ENCODE peak calls at places on chromosome 3, in four cellular contexts. N, M, R and W are unnamed samples.

GRCh38 chr3:123272547-123272946 is 70.8 kb downstream of the SEC22A start:
- DNase-seq in N (no peak), R (no peak), M (no peak), W (peak; percentile 40)

GRCh38 chr3:60536420-60536819 is 714.8 kb downstream of the FHIT start:
- DNase-seq in N (no peak), M (no peak), R (no peak), W (no peak)

GRCh38 chr3:159196316-159196715 is 394.5 kb downstream of the MFSD1 start:
- DNase-seq in M (no peak), R (no peak), N (no peak), W (no peak)

GRCh38 chr3:146598486-146598885 is 6.7 kb downstream of the PLSCR5 start:
- DNase-seq in R (no peak), N (no peak), M (no peak), W (no peak)

GRCh38 chr3:104145164-104145563 is 1221.5 kb upstream of the ALCAM start:
- DNase-seq in M (no peak), N (no peak), R (no peak), W (no peak)

GRCh38 chr3:108131105-108131794 is 40.4 kb upstream of the CD47 start:
- DNase-seq in R (no peak), N (no peak), M (no peak), W (no peak)

GRCh38 chr3:186414735-186415419 is 52.8 kb upstream of the DGKG start:
- DNase-seq in N (no peak), R (no peak), M (no peak), W (no peak)

GRCh38 chr3:150130404-150131100 is 159.9 kb upstream of the PFN2 start:
- DNase-seq in M (no peak), R (no peak), N (no peak), W (peak; percentile 97)

GRCh38 chr3:58667229-58667628 is 655 bp upstream of the FAM3D start:
- DNase-seq in R (no peak), N (no peak), M (no peak), W (no peak)

DNA sequence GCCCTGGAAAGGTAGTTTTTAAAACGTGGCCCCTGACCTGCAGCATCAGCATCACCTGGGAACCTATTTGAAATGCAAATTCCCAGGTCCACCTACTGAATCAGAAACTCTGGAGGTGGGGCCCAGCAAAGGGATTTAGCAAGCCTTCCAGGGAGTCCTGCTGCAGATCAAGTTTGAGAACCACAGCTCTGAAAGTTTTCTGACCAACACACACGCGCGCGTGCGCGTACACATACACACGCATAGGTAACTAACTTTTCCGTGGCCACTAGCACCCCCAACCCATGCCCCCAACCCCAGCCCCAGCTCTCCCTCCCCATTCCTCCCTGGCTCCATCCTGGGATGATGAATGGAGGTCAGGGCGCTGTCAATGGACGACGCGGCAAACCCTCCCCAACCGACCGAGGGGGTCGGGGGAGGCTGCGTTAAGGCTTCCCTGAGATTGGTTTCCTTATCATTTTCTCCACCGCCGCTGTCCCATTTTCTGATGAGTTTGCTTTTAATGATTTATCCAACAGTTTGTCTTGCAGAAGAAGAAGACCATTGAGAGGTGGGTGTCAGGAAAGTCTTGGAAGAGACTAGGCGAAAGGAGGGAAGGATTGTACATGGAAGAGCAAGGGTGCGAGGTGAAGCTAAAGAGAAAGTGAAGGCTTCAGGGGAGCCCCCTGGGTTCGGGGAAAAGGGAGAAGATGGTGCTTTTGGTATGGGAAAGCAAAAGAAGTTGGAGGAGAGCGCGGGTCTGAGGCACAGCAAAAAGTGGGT is 568 bp upstream of the BOC start:
- DNase-seq in N (no peak), R (no peak), M (no peak), W (peak; percentile 78)
- H3K4me3 ChIP-seq in N (peak overlapping the region; percentile 77), R (peak overlapping the region; percentile 82), M (peak overlapping the region; percentile 68), W (peak overlapping the region; percentile 80)

GRCh38 chr3:6264906-6265305 is 596.0 kb upstream of the GRM7 start:
- DNase-seq in M (no peak), R (no peak), N (no peak), W (no peak)

GRCh38 chr3:6264036-6264435 is 596.9 kb upstream of the GRM7 start:
- DNase-seq in M (no peak), N (no peak), R (no peak), W (no peak)

GRCh38 chr3:6266135-6266534 is 594.8 kb upstream of the GRM7 start:
- DNase-seq in R (no peak), M (no peak), N (no peak), W (no peak)

GRCh38 chr3:6260551-6261191 is 600.2 kb upstream of the GRM7 start:
- DNase-seq in M (no peak), R (no peak), N (no peak), W (no peak)

DNA sequence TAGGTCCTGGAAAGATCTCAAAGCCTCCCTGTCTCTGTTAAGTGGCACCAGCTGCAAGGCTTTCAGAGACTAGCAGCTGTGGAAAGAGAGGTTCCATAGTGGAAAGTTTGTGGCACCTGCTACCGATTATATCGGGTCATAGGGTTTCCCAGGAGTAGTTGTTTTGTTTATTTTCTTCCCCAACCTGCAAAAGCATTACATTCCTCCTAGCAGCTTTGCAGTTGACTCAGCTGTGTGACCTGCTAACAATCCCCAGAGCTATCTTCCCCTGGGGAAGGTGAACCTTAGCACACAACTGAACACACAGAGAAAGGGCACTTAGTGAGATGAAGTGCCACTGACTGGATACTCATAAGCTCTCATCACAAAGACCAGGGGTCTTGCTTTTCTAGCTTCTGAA is 598.9 kb upstream of the GRM7 start:
- DNase-seq in R (no peak), N (no peak), M (no peak), W (no peak)
- H3K9me3 ChIP-seq in R (no peaks in the 10 kb centered on the region), N (no peaks in the 10 kb centered on the region), M (no peaks in the 10 kb centered on the region), W (no peaks in the 10 kb centered on the region)

DNA sequence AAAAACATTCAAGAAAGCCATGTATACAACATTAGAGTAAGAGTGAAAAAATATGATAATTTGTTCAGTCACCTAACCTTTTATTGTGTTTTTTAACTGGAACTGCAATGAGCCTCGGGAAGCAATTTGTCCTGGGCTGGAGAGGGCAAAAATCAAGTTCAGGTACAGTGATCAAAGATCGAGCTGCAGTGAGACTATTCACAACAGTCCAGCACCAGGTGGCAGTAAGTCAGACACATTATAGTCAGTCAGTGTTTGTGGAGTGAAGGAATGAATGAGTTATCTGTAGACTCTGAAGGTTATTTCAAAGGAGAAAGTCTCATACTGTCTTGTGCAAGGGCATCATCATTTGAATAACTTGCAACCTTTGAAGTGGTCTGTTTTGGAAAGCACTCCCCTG is 116.6 kb downstream of the CHDH start:
- DNase-seq in R (no peak), N (no peak), M (no peak), W (no peak)
- TF ChIP-seq CTCF in R (no peak), N (no peak), M (no peak), W (peak; percentile 41)

GRCh38 chr3:120568624-120569023 is 27.5 kb upstream of the NDUFB4 start:
- DNase-seq in N (no peak), R (no peak), M (no peak), W (no peak)

GRCh38 chr3:120566243-120566980 is 29.7 kb upstream of the NDUFB4 start:
- DNase-seq in R (no peak), M (no peak), N (no peak), W (no peak)

GRCh38 chr3:120567370-120568197 is 28.6 kb upstream of the NDUFB4 start:
- DNase-seq in N (no peak), M (peak; percentile 42), R (no peak), W (peak; percentile 61)

GRCh38 chr3:120569224-120569915 is 26.8 kb upstream of the NDUFB4 start:
- DNase-seq in R (no peak), M (no peak), N (no peak), W (no peak)

DNA sequence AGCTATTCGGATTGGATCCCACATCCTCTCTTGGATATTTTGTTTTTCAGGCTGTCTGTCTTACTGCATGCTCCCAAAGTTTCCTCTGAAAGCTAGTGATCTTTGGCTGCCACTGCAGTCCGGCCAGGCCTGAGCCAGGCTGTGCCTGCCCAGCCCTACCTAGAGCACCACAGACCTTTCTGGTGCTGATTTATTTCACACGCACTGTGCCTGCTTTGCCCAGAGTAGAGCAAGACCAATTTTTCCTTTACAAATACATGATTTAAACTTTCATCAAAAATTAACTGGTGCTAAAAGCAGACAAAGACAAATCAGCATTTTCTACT is 28.0 kb upstream of the NDUFB4 start:
- DNase-seq in R (no peak), N (no peak), M (no peak), W (peak; percentile 66)
- H3K4me3 ChIP-seq in R (no peak overlapping the region), N (no peak overlapping the region), M (no peak overlapping the region), W (no peak overlapping the region)

GRCh38 chr3:31652296-31652695 is 119.6 kb downstream of the STT3B start:
- DNase-seq in N (no peak), R (no peak), M (no peak), W (no peak)
- H3K9me3 ChIP-seq in N (peaks cover 78% of the 10 kb centered on the region), R (no peaks in the 10 kb centered on the region), M (no peaks in the 10 kb centered on the region), W (peaks cover 100% of the 10 kb centered on the region)

GRCh38 chr3:19256313-19256712 is 108.0 kb downstream of the KCNH8 start:
- DNase-seq in N (no peak), M (peak; percentile 9), R (no peak), W (peak; percentile 64)
- TF ChIP-seq CTCF in N (no peak), M (peak; percentile 45), R (no peak), W (peak; percentile 66)

GRCh38 chr3:192563417-192563816 is 163.9 kb downstream of the FGF12 start:
- DNase-seq in R (no peak), N (no peak), M (no peak), W (no peak)

GRCh38 chr3:192564611-192565010 is 162.7 kb downstream of the FGF12 start:
- DNase-seq in M (no peak), R (no peak), N (no peak), W (no peak)

GRCh38 chr3:192570757-192571156 is 156.6 kb downstream of the FGF12 start:
- DNase-seq in R (no peak), N (no peak), M (no peak), W (no peak)

GRCh38 chr3:192570315-192570714 is 157.0 kb downstream of the FGF12 start:
- DNase-seq in R (no peak), N (no peak), M (no peak), W (no peak)

GRCh38 chr3:192566706-192567290 is 160.5 kb downstream of the FGF12 start:
- DNase-seq in M (peak; percentile 71), N (peak; percentile 63), R (peak; percentile 73), W (peak; percentile 89)
- H3K4me3 ChIP-seq in M (no peak overlapping the region), N (no peak overlapping the region), R (no peak overlapping the region), W (no peak overlapping the region)

DNA sequence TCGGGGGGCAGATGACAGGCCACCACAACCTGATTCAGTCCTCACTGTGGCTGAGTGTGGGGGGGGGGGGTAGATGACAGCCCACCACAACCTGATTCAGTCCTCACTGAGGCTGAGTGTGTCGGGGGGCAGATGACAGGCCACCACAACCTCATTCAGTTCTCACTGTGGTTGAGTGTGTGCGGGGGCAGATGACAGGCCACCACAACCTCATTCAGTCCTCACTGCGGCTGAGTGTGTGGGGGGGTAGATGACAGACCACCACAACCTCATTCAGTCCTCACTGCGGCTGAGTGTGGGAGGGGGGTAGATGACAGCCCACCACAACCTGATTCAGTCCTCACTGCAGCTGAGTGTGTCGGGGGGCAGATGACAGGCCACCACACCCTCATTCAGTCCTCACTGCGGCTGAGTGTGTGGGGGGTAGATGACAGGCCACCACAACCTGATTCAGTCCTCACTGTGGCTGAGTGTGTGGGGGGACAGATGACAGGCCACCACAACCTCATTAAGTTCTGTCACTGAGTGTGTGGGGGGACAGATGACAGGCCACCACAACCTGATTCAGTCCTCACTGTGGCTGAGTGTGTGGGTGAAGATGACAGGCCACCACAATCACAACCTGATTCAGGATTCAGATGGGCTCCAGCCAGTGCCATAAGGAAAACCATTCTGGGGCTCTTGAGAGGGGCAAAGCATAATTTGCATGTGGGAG is 16.9 kb downstream of the ZNF717 start:
- DNase-seq in N (no peak), M (no peak), R (no peak), W (no peak)
- H3K9me3 ChIP-seq in N (peaks cover 76% of the 10 kb centered on the region), M (no peaks in the 10 kb centered on the region), R (no peaks in the 10 kb centered on the region), W (no peaks in the 10 kb centered on the region)